ENCODE peak calls at places on chromosomes 1 and 21, in four cellular contexts. L is NCI-H524, Q is occipital lobe, N is ACHN. Z is an unnamed sample.

GRCh38 chr1:179023946-179024345 is 1.7 kb upstream of the FAM20B start:
- DNase-seq in N (no peak), L (no peak), Q (no peak), Z (no peak)

GRCh38 chr1:222106369-222106768 is 364.5 kb upstream of the DUSP10 start:
- DNase-seq in N (no peak), L (no peak), Q (no peak), Z (peak)

GRCh38 chr1:155033524-155033923 is at the start of the genes DCST1 and DCST2:
- DNase-seq in Q (no peak), L (no peak), N (no peak), Z (no peak)

GRCh38 chr1:203322480-203323179 is 17.3 kb downstream of the BTG2 start:
- DNase-seq in Q (no peak), L (peak), N (no peak), Z (peak)

GRCh38 chr1:240765732-240766363 is 153.9 kb upstream of the GREM2 start:
- DNase-seq in Q (no peak), L (no peak), N (peak), Z (no peak)

GRCh38 chr1:234612352-234613127 is 2.6 kb upstream of the IRF2BP2 start:
- DNase-seq in N (peak), Q (peak), L (peak), Z (peak)

GRCh38 chr1:54486864-54487263 is 61.2 kb upstream of the ACOT11 start:
- DNase-seq in Q (no peak), N (no peak), L (no peak), Z (no peak)

GRCh38 chr1:25501235-25502058 is 42.0 kb upstream of the LDLRAP1 start:
- DNase-seq in N (no peak), Q (no peak), L (peak), Z (no peak)

GRCh38 chr1:44801491-44802305 is 1.5 kb downstream of the PLK3 start:
- DNase-seq in N (no peak), L (no peak), Q (no peak), Z (no peak)

GRCh38 chr21:37769656-37770055 is 146.6 kb downstream of the KCNJ6 start:
- DNase-seq in L (peak), Q (no peak), N (no peak), Z (no peak)

GRCh38 chr1:194658090-194658439 is 1471.7 kb upstream of the B3GALT2 start:
- DNase-seq in N (peak), L (no peak), Q (no peak), Z (no peak)

GRCh38 chr1:41735587-41736290 is 183.0 kb downstream of the HIVEP3 start:
- DNase-seq in N (no peak), L (no peak), Q (peak), Z (peak)

GRCh38 chr1:121516279-121516967 is 331.6 kb downstream of the SRGAP2C start:
- DNase-seq in Q (no peak), L (no peak), N (no peak), Z (no peak)

GRCh38 chr1:212341090-212341489 is 55.9 kb downstream of the PPP2R5A start:
- DNase-seq in N (no peak), Q (no peak), L (no peak), Z (no peak)

GRCh38 chr1:223123238-223123976 is 19.6 kb downstream of the TLR5 start:
- DNase-seq in L (peak), Q (peak), N (peak), Z (peak)

GRCh38 chr1:232575524-232576040 is 54.4 kb downstream of the SIPA1L2 start:
- DNase-seq in L (no peak), Q (no peak), N (no peak), Z (peak)

GRCh38 chr1:50929376-50929958 is 30.6 kb downstream of the FAF1 start:
- DNase-seq in Q (no peak), L (no peak), N (peak), Z (peak)

GRCh38 chr1:41900611-41901444 is 17.9 kb downstream of the HIVEP3 start:
- DNase-seq in N (peak), L (no peak), Q (no peak), Z (no peak)

GRCh38 chr1:24325587-24326449 is 6.7 kb downstream of the GRHL3 start:
- DNase-seq in N (no peak), L (no peak), Q (no peak), Z (no peak)

GRCh38 chr1:57163332-57163731 is 197.5 kb upstream of the C8B start:
- DNase-seq in N (no peak), L (no peak), Q (no peak), Z (no peak)

GRCh38 chr1:204637985-204638356 is 47.6 kb downstream of the LRRN2 start:
- DNase-seq in L (no peak), N (no peak), Q (no peak), Z (no peak)

GRCh38 chr1:167095368-167095767 is 1.5 kb downstream of the STYXL2 start:
- DNase-seq in N (no peak), L (no peak), Q (no peak), Z (no peak)

GRCh38 chr1:3827813-3828307 is 29.2 kb downstream of the CEP104 start:
- DNase-seq in Q (no peak), N (peak), L (no peak), Z (no peak)

GRCh38 chr1:182279724-182280506 is 111.7 kb downstream of the GLUL start:
- DNase-seq in Q (peak), L (peak), N (no peak), Z (peak)

GRCh38 chr1:193408782-193409293 is 222.4 kb upstream of the B3GALT2 start:
- DNase-seq in L (no peak), Q (no peak), N (peak), Z (no peak)

GRCh38 chr1:214123061-214123784 is 135.4 kb downstream of the PROX1 start:
- DNase-seq in L (peak), N (peak), Q (peak), Z (peak)

GRCh38 chr1:25031966-25032667 is 102.0 kb upstream of the RUNX3 start:
- DNase-seq in L (no peak), N (no peak), Q (no peak), Z (peak)

GRCh38 chr1:61287734-61288133 is 205.4 kb downstream of the NFIA start:
- DNase-seq in N (no peak), Q (no peak), L (no peak), Z (peak)

GRCh38 chr21:21064353-21064752 is 66.1 kb downstream of the NCAM2 start:
- DNase-seq in L (no peak), N (no peak), Q (no peak), Z (no peak)

GRCh38 chr1:41758490-41758889 is 160.2 kb downstream of the HIVEP3 start:
- DNase-seq in L (no peak), N (no peak), Q (no peak), Z (no peak)

Z was measured in DMS79 treated with DMSO at 0.1 percent for 48 hours.